ENCODE peak calls at places on chromosomes 6 and 20, in five cellular contexts. O is fibroblast of villous mesenchyme, I is GDM1, W is NCI-H748 treated with DMSO at 0.1 percent for 48 hours, V is left ventricle myocardium inferior. E is an unnamed sample.

GRCh38 chr20:3505148-3505547 is 34.3 kb downstream of the ATRN start:
- DNase-seq in O (no peak), I (no peak), W (no peak), V (no peak), E (no peak)

GRCh38 chr20:25033250-25033940 is 24.5 kb downstream of the ACSS1 start:
- DNase-seq in O (peak), I (no peak), W (no peak), V (no peak), E (no peak)

GRCh38 chr20:3925113-3925695 is 36.0 kb downstream of the PANK2 start:
- DNase-seq in O (no peak), I (no peak), W (no peak), V (no peak), E (no peak)

GRCh38 chr20:53364617-53365016 is 229.0 kb downstream of the ZNF217 start:
- DNase-seq in O (no peak), I (no peak), W (no peak), V (no peak), E (no peak)

GRCh38 chr6:19836799-19837510 is at the start of gene ID4:
- DNase-seq in O (peak), I (no peak), W (peak), V (peak), E (peak)

GRCh38 chr6:12605888-12606345 is 110.7 kb upstream of the PHACTR1 start:
- DNase-seq in O (peak), I (peak), W (peak), V (peak), E (no peak)

GRCh38 chr20:25637247-25637646 is 13.4 kb upstream of the NANP start:
- DNase-seq in O (no peak), I (no peak), W (no peak), V (no peak), E (no peak)

GRCh38 chr6:6328451-6328850 is 8.0 kb upstream of the F13A1 start:
- DNase-seq in O (no peak), I (no peak), W (no peak), V (no peak), E (no peak)

GRCh38 chr20:19981091-19981490 is 36.1 kb upstream of the NAA20 start:
- DNase-seq in O (peak), I (no peak), W (no peak), V (no peak), E (no peak)

GRCh38 chr20:8854566-8854965 is 214.3 kb upstream of the PLCB4 start:
- DNase-seq in O (peak), I (no peak), W (no peak), V (peak), E (peak)

GRCh38 chr20:54716790-54717189 is 241.4 kb downstream of the DOK5 start:
- DNase-seq in O (no peak), I (no peak), W (no peak), V (no peak), E (no peak)

GRCh38 chr6:153553627-153554026 is 422.5 kb upstream of the RGS17 start:
- DNase-seq in O (peak), I (no peak), W (no peak), V (no peak), E (no peak)

GRCh38 chr20:61731363-61732181 is 334.1 kb downstream of the TAF4 start:
- DNase-seq in O (no peak), I (no peak), W (no peak), V (no peak), E (no peak)

GRCh38 chr20:51812861-51813260 is 10.5 kb upstream of the SALL4 start:
- DNase-seq in O (no peak), I (no peak), W (no peak), V (no peak), E (no peak)

GRCh38 chr6:29886686-29887085 is 55.6 kb upstream of the HLA-A start:
- DNase-seq in O (no peak), I (no peak), W (no peak), V (no peak), E (no peak)

GRCh38 chr6:156866181-156866862 is 89.1 kb downstream of the ARID1B start:
- DNase-seq in O (peak), I (no peak), W (no peak), V (no peak), E (no peak)

GRCh38 chr6:160088774-160089533 is 32.7 kb upstream of the SLC22A1 start:
- DNase-seq in O (no peak), I (no peak), W (no peak), V (no peak), E (no peak)

GRCh38 chr20:33709398-33709797 is 10.7 kb downstream of the PXMP4 start:
- DNase-seq in O (no peak), I (no peak), W (no peak), V (no peak), E (no peak)

GRCh38 chr20:32296874-32297420 is 19.5 kb downstream of the KIF3B start:
- DNase-seq in O (peak), I (no peak), W (no peak), V (no peak), E (no peak)

GRCh38 chr20:17859616-17860232 is 108.9 kb downstream of the SNX5 start:
- DNase-seq in O (no peak), I (no peak), W (no peak), V (peak), E (peak)

GRCh38 chr6:131400054-131400781 is 172.8 kb upstream of the ARG1 start:
- DNase-seq in O (peak), I (no peak), W (no peak), V (no peak), E (no peak)

GRCh38 chr6:71015392-71015791 is 58.5 kb upstream of the B3GAT2 start:
- DNase-seq in O (no peak), I (no peak), W (no peak), V (no peak), E (no peak)

E was measured in left ventricle myocardium superior.